ENCODE peak calls at places on chromosome 13, in six cellular contexts. One of them, this sample, is unnamed.

GRCh38 chr13:109859216-109859835 is 72.9 kb upstream of the IRS2 start:
- DNase-seq in pancreas: no peak
- DNase-seq in cardiac muscle cell: no peak
- DNase-seq in neural progenitor cell: no peak
- DNase-seq in uterus: no peak
- DNase-seq in OCI-LY7: no peak
- DNase-seq in this sample: no peak

GRCh38 chr13:59111711-59112110 is 1052.0 kb downstream of the DIAPH3 start:
- DNase-seq in pancreas: no peak
- DNase-seq in cardiac muscle cell: peak; percentile 87
- DNase-seq in neural progenitor cell: no peak
- DNase-seq in uterus: no peak
- DNase-seq in OCI-LY7: no peak
- DNase-seq in this sample: no peak

GRCh38 chr13:72437458-72437857 is 290.0 kb downstream of the MZT1 start:
- DNase-seq in pancreas: no peak
- DNase-seq in cardiac muscle cell: no peak
- DNase-seq in neural progenitor cell: no peak
- DNase-seq in uterus: no peak
- DNase-seq in OCI-LY7: no peak
- DNase-seq in this sample: no peak

GRCh38 chr13:112928958-112929777 is 39.8 kb upstream of the MCF2L start:
- DNase-seq in pancreas: no peak
- DNase-seq in cardiac muscle cell: peak; percentile 61
- DNase-seq in neural progenitor cell: no peak
- DNase-seq in uterus: no peak
- DNase-seq in OCI-LY7: no peak
- DNase-seq in this sample: no peak

GRCh38 chr13:26480246-26480855 is 77.1 kb upstream of the WASF3 start:
- DNase-seq in pancreas: no peak
- DNase-seq in cardiac muscle cell: peak; percentile 18
- DNase-seq in neural progenitor cell: no peak
- DNase-seq in uterus: no peak
- DNase-seq in OCI-LY7: no peak
- DNase-seq in this sample: no peak

GRCh38 chr13:39016789-39017188 is 21.1 kb downstream of the PROSER1 start:
- DNase-seq in pancreas: no peak
- DNase-seq in cardiac muscle cell: peak; percentile 51
- DNase-seq in neural progenitor cell: peak; percentile 68
- DNase-seq in uterus: no peak
- DNase-seq in OCI-LY7: peak; percentile 34
- DNase-seq in this sample: no peak

GRCh38 chr13:66562054-66562453 is 668.1 kb downstream of the PCDH9 start:
- DNase-seq in pancreas: no peak
- DNase-seq in cardiac muscle cell: no peak
- DNase-seq in neural progenitor cell: no peak
- DNase-seq in uterus: no peak
- DNase-seq in OCI-LY7: no peak
- DNase-seq in this sample: no peak

GRCh38 chr13:113010510-113010865 is 41.5 kb downstream of the MCF2L start:
- DNase-seq in pancreas: no peak
- DNase-seq in cardiac muscle cell: no peak
- DNase-seq in neural progenitor cell: no peak
- DNase-seq in uterus: no peak
- DNase-seq in OCI-LY7: no peak
- DNase-seq in this sample: no peak

GRCh38 chr13:44050450-44051063 is 170.9 kb downstream of the LACC1 start:
- DNase-seq in pancreas: no peak
- DNase-seq in cardiac muscle cell: peak; percentile 54
- DNase-seq in neural progenitor cell: no peak
- DNase-seq in uterus: no peak
- DNase-seq in OCI-LY7: peak; percentile 27
- DNase-seq in this sample: no peak

DNA sequence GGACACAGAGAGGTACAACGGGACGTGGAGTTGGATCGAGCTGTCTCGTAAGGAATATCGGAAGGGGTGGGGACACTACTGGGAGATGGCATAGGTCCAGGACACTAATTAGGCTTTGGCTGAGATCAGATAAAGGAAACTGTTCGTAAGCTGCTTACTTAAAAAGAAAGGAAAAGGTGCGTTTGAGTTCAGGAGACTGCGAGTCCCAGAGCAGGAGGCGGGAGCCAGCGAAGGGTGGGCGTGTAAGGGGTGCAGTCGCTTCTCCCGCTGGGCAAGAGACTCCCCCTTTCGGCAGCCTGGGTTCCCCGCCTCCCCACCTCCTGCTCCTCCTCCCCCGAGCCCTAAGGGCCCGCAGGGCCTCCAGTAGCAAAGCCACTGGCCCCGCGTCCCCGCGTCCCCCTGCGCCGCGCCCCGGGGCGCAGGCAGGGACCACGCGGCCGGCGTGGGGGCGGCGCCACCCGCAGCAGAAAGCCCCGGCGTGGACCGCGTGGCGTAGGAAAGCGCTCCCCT is 571 bp downstream of the ABCC4 start:
- DNase-seq in pancreas: peak; percentile 66
- DNase-seq in cardiac muscle cell: peak; percentile 38
- DNase-seq in neural progenitor cell: peak; percentile 73
- DNase-seq in uterus: peak; percentile 52
- DNase-seq in OCI-LY7: peak; percentile 54
- DNase-seq in this sample: peak; percentile 35
- TF ChIP-seq CTCF in pancreas: no peak
- TF ChIP-seq CTCF in cardiac muscle cell: peak; percentile 21
- TF ChIP-seq CTCF in neural progenitor cell: peak; percentile 19
- TF ChIP-seq CTCF in uterus: no peak
- TF ChIP-seq CTCF in OCI-LY7: peak; percentile 35
- TF ChIP-seq CTCF in this sample: no peak

DNA sequence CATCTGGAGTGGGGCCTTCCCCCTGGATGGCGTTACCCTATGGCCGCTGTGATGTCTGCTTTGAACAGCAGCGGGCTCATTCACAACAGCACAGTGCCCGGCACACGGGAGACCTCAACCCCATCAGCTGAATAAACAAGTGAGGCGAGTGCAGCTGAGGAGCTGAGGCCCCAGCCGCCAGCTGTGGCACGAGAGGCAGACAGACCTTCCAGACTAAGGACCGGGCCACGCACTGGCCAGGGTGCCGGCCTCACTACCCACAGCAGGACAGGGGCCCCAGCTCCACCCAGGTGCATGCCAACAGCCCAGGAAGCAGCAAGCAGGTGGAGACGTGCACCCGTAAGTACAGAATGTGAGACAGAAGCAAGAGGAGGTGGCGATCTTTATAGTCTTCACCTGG is 39.6 kb downstream of the STK24 start:
- DNase-seq in pancreas: no peak
- DNase-seq in cardiac muscle cell: no peak
- DNase-seq in neural progenitor cell: no peak
- DNase-seq in uterus: no peak
- DNase-seq in OCI-LY7: no peak
- DNase-seq in this sample: no peak
- H3K4me1 ChIP-seq in pancreas: peaks cover 21% of the 10 kb centered on the region
- H3K4me1 ChIP-seq in cardiac muscle cell: peaks cover 24% of the 10 kb centered on the region
- H3K4me1 ChIP-seq in neural progenitor cell: peaks cover 15% of the 10 kb centered on the region
- H3K4me1 ChIP-seq in uterus: peaks cover 15% of the 10 kb centered on the region
- H3K4me1 ChIP-seq in OCI-LY7: peaks cover 8% of the 10 kb centered on the region
- H3K4me1 ChIP-seq in this sample: peaks cover 57% of the 10 kb centered on the region

GRCh38 chr13:111844222-111844671 is 222.7 kb upstream of the SOX1 start:
- DNase-seq in pancreas: no peak
- DNase-seq in cardiac muscle cell: no peak
- DNase-seq in neural progenitor cell: no peak
- DNase-seq in uterus: no peak
- DNase-seq in OCI-LY7: no peak
- DNase-seq in this sample: no peak

GRCh38 chr13:111845621-111846351 is 221.2 kb upstream of the SOX1 start:
- DNase-seq in pancreas: no peak
- DNase-seq in cardiac muscle cell: no peak
- DNase-seq in neural progenitor cell: no peak
- DNase-seq in uterus: no peak
- DNase-seq in OCI-LY7: no peak
- DNase-seq in this sample: no peak

GRCh38 chr13:111846396-111847174 is 220.4 kb upstream of the SOX1 start:
- DNase-seq in pancreas: no peak
- DNase-seq in cardiac muscle cell: no peak
- DNase-seq in neural progenitor cell: no peak
- DNase-seq in uterus: no peak
- DNase-seq in OCI-LY7: no peak
- DNase-seq in this sample: no peak

GRCh38 chr13:111847964-111848363 is 219.0 kb upstream of the SOX1 start:
- DNase-seq in pancreas: no peak
- DNase-seq in cardiac muscle cell: no peak
- DNase-seq in neural progenitor cell: no peak
- DNase-seq in uterus: no peak
- DNase-seq in OCI-LY7: no peak
- DNase-seq in this sample: no peak

DNA sequence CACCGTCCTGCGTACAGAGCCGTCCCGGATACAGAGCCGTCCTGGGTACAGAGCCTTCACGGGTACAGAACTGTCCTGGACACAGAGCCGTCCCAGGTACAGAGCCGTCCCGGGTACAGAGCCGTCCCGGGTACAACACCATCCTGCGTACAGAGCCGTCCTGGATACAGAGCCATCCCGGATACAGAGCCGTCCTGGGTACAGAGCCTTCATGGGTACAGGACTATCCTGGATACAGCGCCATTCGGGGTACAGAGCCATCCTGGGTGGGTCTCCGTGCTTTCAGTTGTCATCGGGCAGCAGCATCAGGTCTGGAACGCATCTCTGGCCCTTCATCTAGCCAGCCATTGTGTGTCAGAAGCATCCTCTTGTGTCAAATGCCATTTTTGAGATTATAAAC is 222.3 kb upstream of the SOX1 start:
- DNase-seq in pancreas: no peak
- DNase-seq in cardiac muscle cell: no peak
- DNase-seq in neural progenitor cell: no peak
- DNase-seq in uterus: no peak
- DNase-seq in OCI-LY7: no peak
- DNase-seq in this sample: no peak
- H3K27ac ChIP-seq in pancreas: no peak overlapping the region
- H3K27ac ChIP-seq in cardiac muscle cell: no peak overlapping the region
- H3K27ac ChIP-seq in neural progenitor cell: no peak overlapping the region
- H3K27ac ChIP-seq in uterus: no peak overlapping the region
- H3K27ac ChIP-seq in OCI-LY7: no peak overlapping the region
- H3K27ac ChIP-seq in this sample: no peak overlapping the region

GRCh38 chr13:28494861-28495585 is at the start of gene FLT1:
- DNase-seq in pancreas: peak; percentile 62
- DNase-seq in cardiac muscle cell: peak; percentile 48
- DNase-seq in neural progenitor cell: peak; percentile 80
- DNase-seq in uterus: peak; percentile 26
- DNase-seq in OCI-LY7: no peak
- DNase-seq in this sample: peak; percentile 77
- TF ChIP-seq CTCF in pancreas: no peak
- TF ChIP-seq CTCF in cardiac muscle cell: no peak
- TF ChIP-seq CTCF in neural progenitor cell: no peak
- TF ChIP-seq CTCF in uterus: no peak
- TF ChIP-seq CTCF in OCI-LY7: no peak
- TF ChIP-seq CTCF in this sample: no peak

GRCh38 chr13:76687467-76687866 is 198.7 kb downstream of the KCTD12 start:
- DNase-seq in pancreas: no peak
- DNase-seq in cardiac muscle cell: no peak
- DNase-seq in neural progenitor cell: no peak
- DNase-seq in uterus: no peak
- DNase-seq in OCI-LY7: no peak
- DNase-seq in this sample: no peak
- H3K4me1 ChIP-seq in pancreas: no peaks in the 10 kb centered on the region
- H3K4me1 ChIP-seq in cardiac muscle cell: peaks cover 18% of the 10 kb centered on the region
- H3K4me1 ChIP-seq in neural progenitor cell: peaks cover 16% of the 10 kb centered on the region
- H3K4me1 ChIP-seq in uterus: no peaks in the 10 kb centered on the region
- H3K4me1 ChIP-seq in OCI-LY7: no peaks in the 10 kb centered on the region
- H3K4me1 ChIP-seq in this sample: no peaks in the 10 kb centered on the region

GRCh38 chr13:46535822-46536221 is 17.1 kb upstream of the LRCH1 start:
- DNase-seq in pancreas: no peak
- DNase-seq in cardiac muscle cell: no peak
- DNase-seq in neural progenitor cell: no peak
- DNase-seq in uterus: no peak
- DNase-seq in OCI-LY7: no peak
- DNase-seq in this sample: no peak
- H3K27ac ChIP-seq in pancreas: no peak overlapping the region
- H3K27ac ChIP-seq in cardiac muscle cell: no peak overlapping the region
- H3K27ac ChIP-seq in neural progenitor cell: no peak overlapping the region
- H3K27ac ChIP-seq in uterus: no peak overlapping the region
- H3K27ac ChIP-seq in OCI-LY7: no peak overlapping the region
- H3K27ac ChIP-seq in this sample: no peak overlapping the region

DNA sequence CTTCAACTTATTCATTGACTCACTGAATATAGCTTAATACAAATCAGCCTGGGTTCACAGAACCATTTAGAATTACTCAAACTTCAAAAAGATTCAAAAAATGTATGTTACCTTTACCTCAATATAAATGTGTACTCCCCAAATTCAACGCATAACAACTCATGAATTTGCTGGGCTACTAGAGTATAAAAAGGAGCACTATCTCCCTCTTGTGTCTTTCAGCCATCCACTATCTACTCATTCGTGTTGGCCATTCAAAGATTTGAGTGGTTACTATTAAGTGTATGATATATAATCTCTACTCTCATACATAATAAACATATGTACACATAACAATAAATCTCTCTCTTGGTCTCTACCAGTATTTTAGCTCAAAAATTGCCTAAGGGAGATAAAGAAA is 20.3 kb downstream of the INTS6 start:
- DNase-seq in pancreas: no peak
- DNase-seq in cardiac muscle cell: no peak
- DNase-seq in neural progenitor cell: no peak
- DNase-seq in uterus: no peak
- DNase-seq in OCI-LY7: no peak
- DNase-seq in this sample: no peak
- TF ChIP-seq CTCF in pancreas: no peak
- TF ChIP-seq CTCF in cardiac muscle cell: no peak
- TF ChIP-seq CTCF in neural progenitor cell: peak; percentile 17
- TF ChIP-seq CTCF in uterus: no peak
- TF ChIP-seq CTCF in OCI-LY7: peak; percentile 40
- TF ChIP-seq CTCF in this sample: no peak

This sample was measured in psoas muscle.